ENCODE peak calls at places on chromosomes 6 and 20, in five cellular contexts. Y is bronchial epithelial cell, H is astrocyte of the cerebellum, U is Peyer's patch, K is astrocyte of the spinal cord. I is an unnamed sample.

GRCh38 chr20:45111285-45111684 is 3.7 kb downstream of the WFDC5 start:
- DNase-seq in Y (no peak), H (no peak), U (no peak), K (no peak), I (no peak)

GRCh38 chr6:34922177-34922663 is 33.2 kb downstream of the ANKS1A start:
- DNase-seq in Y (peak; percentile 81), H (no peak), U (no peak), K (peak; percentile 64), I (peak; percentile 68)

GRCh38 chr6:112189494-112189893 is 64.9 kb downstream of the LAMA4 start:
- DNase-seq in Y (no peak), H (peak; percentile 31), U (no peak), K (peak; percentile 21), I (peak; percentile 22)

GRCh38 chr6:169972736-169973135 is 221.3 kb downstream of the ERMARD start:
- DNase-seq in Y (no peak), H (no peak), U (peak; percentile 31), K (no peak), I (no peak)

GRCh38 chr6:10146723-10147451 is 268.0 kb downstream of the TFAP2A start:
- DNase-seq in Y (peak; percentile 56), H (peak; percentile 6), U (no peak), K (peak; percentile 9), I (peak; percentile 59)

GRCh38 chr20:3101737-3102574 is 17.4 kb upstream of the AVP start:
- DNase-seq in Y (no peak), H (no peak), U (no peak), K (no peak), I (no peak)

GRCh38 chr20:46900826-46901225 is 6.2 kb downstream of the EYA2 start:
- DNase-seq in Y (peak; percentile 54), H (no peak), U (no peak), K (no peak), I (no peak)

GRCh38 chr6:51249798-51250197 is 431.1 kb downstream of the TFAP2B start:
- DNase-seq in Y (no peak), H (no peak), U (no peak), K (no peak), I (no peak)

GRCh38 chr6:74756903-74757302 is 448.9 kb downstream of the COL12A1 start:
- DNase-seq in Y (no peak), H (no peak), U (no peak), K (no peak), I (no peak)